ENCODE peak calls at places on chromosomes 16 and 17, in four cellular contexts. N is trophoblast cell, W is K562, U is fibroblast of lung. R is an unnamed sample.
A peak's percentile ranks its signal among the peaks of the same experiment; 100 is the strongest.

GRCh38 chr17:38879878-38880727 is 10.2 kb downstream of the LASP1 start:
- DNase-seq in N (no peak), W (peak; percentile 14), U (peak; percentile 86), R (peak; percentile 93)

GRCh38 chr17:28244446-28244845 is 74.6 kb upstream of the TMEM97 start:
- DNase-seq in N (no peak), W (no peak), U (no peak), R (no peak)

GRCh38 chr16:86882586-86883280 is 304.4 kb downstream of the FOXL1 start:
- DNase-seq in N (no peak), W (no peak), U (peak; percentile 73), R (no peak)

GRCh38 chr17:67246648-67247415 is 1.8 kb upstream of the HELZ start:
- DNase-seq in N (peak; percentile 92), W (peak; percentile 52), U (no peak), R (peak; percentile 94)

GRCh38 chr16:66434619-66435430 is 7.7 kb downstream of the BEAN1 start:
- DNase-seq in N (peak; percentile 59), W (no peak), U (no peak), R (peak; percentile 56)

GRCh38 chr16:2687531-2688308 is 5.4 kb downstream of the KCTD5 start:
- DNase-seq in N (no peak), W (peak; percentile 7), U (no peak), R (no peak)

GRCh38 chr16:3999890-4000325 is 116.3 kb downstream of the ADCY9 start:
- DNase-seq in N (no peak), W (no peak), U (peak; percentile 66), R (no peak)

GRCh38 chr16:58495861-58496331 is 4.0 kb upstream of the NDRG4 start:
- DNase-seq in N (no peak), W (no peak), U (no peak), R (no peak)

GRCh38 chr16:87740441-87740840 is 25.3 kb downstream of the KLHDC4 start:
- DNase-seq in N (no peak), W (no peak), U (peak; percentile 38), R (no peak)

GRCh38 chr17:79993390-79994221 is 42.1 kb downstream of the TBC1D16 start:
- DNase-seq in N (peak; percentile 49), W (no peak), U (peak; percentile 98), R (peak; percentile 87)

GRCh38 chr17:64357191-64357981 is 33.3 kb downstream of the PECAM1 start:
- DNase-seq in N (peak; percentile 17), W (no peak), U (peak; percentile 100), R (no peak)

GRCh38 chr16:16071631-16072244 is 122.3 kb downstream of the ABCC1 start:
- DNase-seq in N (no peak), W (no peak), U (peak; percentile 67), R (no peak)

GRCh38 chr17:77783991-77784820 is 174.3 kb upstream of the TNRC6C start:
- DNase-seq in N (no peak), W (no peak), U (no peak), R (no peak)

GRCh38 chr17:65039349-65039988 is 17.1 kb downstream of the GNA13 start:
- DNase-seq in N (peak; percentile 74), W (no peak), U (no peak), R (peak; percentile 87)

GRCh38 chr16:19245326-19245925 is 40.1 kb upstream of the CLEC19A start:
- DNase-seq in N (no peak), W (no peak), U (no peak), R (no peak)

DNA sequence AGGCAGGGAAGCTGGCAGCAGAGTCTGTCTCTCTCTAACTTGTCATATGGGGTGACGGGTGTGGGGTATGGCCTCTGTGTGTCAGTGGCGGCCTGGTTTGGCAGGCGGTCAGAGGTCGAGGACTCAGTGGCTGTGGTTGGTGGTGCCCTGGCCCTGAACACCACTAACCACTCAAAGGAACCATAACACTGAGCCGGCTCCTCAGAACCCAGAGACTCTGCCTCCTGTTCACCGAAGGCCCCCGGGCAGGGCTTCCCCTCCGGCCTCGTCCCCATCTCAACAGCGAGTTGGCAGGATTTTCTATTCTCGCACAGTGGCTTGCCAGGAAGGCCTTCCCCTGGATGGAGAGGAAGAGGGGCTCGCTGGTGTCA is 638 bp downstream of the P2RX1 start:
- DNase-seq in N (no peak), W (no peak), U (no peak), R (no peak)
- H2AFZ ChIP-seq in N (no peak overlapping the region), W (peak overlapping the region; percentile 18), U (no peak overlapping the region), R (no peak overlapping the region)

GRCh38 chr17:9234404-9234945 is 213.2 kb downstream of the NTN1 start:
- DNase-seq in N (no peak), W (no peak), U (no peak), R (no peak)
- H2AFZ ChIP-seq in N (no peak overlapping the region), W (no peak overlapping the region), U (no peak overlapping the region), R (no peak overlapping the region)

DNA sequence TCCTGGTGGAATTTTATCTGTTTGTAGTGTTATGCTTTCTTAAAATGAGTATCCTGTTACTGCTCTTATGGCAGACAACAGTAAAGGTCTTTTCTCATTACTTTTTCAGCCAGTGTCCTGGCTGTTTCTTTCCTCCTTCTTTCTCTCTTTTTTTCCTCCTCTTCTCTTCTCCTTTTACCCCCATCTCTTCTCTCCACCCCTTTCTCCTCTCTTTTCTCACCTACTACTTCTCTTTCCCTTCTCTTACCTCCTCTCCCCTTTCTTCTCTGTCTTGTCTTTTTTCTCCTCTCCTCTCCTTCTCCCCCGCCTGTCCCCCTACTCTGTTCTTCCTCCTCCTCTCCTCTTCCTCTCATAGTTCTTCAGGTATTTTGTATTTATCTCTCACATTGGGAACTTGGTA is 48.9 kb downstream of the CPD start:
- DNase-seq in N (no peak), W (no peak), U (no peak), R (no peak)
- H2AFZ ChIP-seq in N (no peak overlapping the region), W (no peak overlapping the region), U (no peak overlapping the region), R (no peak overlapping the region)

DNA sequence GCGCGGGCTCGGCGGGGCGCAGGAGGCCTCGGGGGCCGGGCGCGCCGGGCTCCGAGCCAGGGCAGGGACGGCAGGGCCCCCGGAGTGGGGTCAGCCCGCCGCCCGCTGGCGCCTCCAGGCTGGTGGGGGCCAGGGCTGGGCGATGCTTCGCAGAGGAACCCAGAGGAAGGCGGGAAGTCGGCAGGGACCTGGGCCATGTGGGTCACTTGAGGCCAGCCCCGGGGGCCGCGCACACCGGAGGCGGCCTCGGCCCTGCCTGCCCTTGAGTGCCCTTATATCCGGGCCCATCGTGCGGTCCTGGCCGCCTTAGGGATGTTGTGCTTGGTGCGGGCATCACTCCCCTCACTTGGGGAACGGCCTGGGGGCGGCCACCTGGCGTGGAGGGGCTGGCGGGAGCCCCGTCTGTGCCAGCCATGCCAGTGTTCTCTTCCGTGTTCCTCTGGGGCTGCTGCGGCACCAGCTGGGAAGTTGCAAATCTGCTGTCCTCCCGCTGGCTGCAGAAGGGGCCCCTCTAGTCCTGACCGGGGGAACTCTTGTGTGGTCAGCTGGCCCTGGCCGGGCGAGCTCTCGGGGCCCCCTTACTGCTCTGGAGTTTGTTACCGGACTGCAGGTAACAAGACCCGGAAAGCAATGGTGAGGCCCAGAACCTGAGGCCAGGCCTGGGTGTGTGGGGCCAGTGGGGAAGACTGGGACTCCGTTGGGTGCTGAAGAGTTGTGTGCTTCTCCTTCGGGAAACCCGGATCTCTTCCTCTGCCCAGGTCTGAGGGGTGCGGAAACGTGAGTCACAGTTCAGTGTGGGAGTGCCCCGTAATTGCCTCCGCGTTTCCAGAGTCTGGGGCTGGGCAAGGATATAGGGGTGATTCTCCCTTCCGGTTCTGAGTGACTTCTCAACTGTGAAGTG is 849 bp downstream of the CAPN15 start:
- DNase-seq in N (peak; percentile 54), W (peak; percentile 65), U (peak; percentile 56), R (peak; percentile 73)
- H2AFZ ChIP-seq in N (peak overlapping the region; percentile 37), W (no peak overlapping the region), U (no peak overlapping the region), R (no peak overlapping the region)

GRCh38 chr17:81400939-81401726 is 5.9 kb downstream of the BAHCC1 start:
- DNase-seq in N (no peak), W (no peak), U (peak; percentile 71), R (no peak)

GRCh38 chr17:81399481-81400153 is 4.4 kb downstream of the BAHCC1 start:
- DNase-seq in N (no peak), W (peak; percentile 70), U (no peak), R (no peak)

GRCh38 chr17:81401727-81402529 is 6.7 kb downstream of the BAHCC1 start:
- DNase-seq in N (no peak), W (peak; percentile 58), U (peak; percentile 51), R (no peak)

GRCh38 chr17:81398855-81399451 is 3.7 kb downstream of the BAHCC1 start:
- DNase-seq in N (no peak), W (no peak), U (peak; percentile 54), R (no peak)

DNA sequence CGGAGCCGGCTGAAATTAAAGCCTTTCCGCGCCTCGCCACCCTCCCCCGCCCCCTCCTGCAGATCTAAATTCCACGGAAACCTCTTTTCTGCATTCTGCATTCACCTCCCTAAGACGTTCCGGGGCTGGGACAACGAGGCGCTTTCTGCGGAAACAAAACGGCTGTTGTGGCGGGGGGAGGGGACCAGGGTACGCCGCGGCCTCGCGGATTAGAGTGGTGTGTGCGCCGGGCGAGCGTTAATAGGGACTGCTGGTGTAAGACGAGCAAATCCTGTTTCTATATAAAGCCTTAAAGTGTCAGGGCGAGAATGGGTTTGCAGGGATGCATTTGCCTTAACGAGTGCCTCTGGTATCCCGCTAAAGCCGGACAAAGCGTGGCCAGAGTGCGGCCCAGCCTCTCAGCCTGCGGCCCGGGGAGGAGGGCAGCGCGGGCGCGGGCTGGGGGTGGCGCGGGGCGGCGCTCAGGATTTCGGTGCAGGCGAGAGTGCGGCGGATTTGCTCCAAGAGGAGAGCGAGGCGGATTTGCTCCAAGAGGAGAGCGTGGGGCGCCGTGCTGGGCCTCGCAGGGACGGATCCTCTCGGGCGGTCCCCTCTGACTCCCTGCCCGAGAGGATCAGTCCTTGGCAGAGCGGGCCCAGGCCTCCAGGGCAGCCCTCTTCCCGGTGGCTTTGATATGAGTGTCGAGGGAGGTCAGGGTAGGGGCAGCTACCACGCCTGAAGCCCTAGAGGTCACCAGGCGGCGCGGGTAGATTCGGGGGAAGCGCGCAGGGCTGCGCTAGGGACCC is 5.1 kb downstream of the BAHCC1 start:
- DNase-seq in N (no peak), W (peak; percentile 59), U (peak; percentile 69), R (no peak)
- H2AFZ ChIP-seq in N (peak overlapping the region; percentile 50), W (peak overlapping the region; percentile 76), U (no peak overlapping the region), R (peak overlapping the region; percentile 79)

DNA sequence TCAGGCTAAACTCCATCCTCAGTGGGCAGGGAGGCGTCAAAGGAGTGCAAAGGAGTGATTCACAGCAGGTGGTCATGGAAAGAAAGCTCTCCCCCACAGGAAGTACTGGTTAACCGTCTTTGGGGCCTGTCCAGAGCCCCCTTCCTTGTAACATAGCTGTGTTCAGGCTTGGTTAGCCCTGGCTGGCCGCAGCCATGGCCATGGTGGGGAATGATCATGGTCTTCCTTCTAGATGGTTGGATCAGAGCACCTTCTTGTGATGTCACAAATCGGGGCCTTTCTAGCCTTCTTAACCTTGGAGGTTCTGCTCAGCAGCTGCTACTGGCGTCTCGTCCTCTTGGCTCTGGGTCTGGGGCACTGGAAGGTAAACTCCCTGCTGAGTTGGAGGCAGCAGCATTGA is 15.8 kb downstream of the NKD1 start:
- DNase-seq in N (no peak), W (no peak), U (no peak), R (no peak)
- H2AFZ ChIP-seq in N (no peak overlapping the region), W (no peak overlapping the region), U (no peak overlapping the region), R (no peak overlapping the region)

DNA sequence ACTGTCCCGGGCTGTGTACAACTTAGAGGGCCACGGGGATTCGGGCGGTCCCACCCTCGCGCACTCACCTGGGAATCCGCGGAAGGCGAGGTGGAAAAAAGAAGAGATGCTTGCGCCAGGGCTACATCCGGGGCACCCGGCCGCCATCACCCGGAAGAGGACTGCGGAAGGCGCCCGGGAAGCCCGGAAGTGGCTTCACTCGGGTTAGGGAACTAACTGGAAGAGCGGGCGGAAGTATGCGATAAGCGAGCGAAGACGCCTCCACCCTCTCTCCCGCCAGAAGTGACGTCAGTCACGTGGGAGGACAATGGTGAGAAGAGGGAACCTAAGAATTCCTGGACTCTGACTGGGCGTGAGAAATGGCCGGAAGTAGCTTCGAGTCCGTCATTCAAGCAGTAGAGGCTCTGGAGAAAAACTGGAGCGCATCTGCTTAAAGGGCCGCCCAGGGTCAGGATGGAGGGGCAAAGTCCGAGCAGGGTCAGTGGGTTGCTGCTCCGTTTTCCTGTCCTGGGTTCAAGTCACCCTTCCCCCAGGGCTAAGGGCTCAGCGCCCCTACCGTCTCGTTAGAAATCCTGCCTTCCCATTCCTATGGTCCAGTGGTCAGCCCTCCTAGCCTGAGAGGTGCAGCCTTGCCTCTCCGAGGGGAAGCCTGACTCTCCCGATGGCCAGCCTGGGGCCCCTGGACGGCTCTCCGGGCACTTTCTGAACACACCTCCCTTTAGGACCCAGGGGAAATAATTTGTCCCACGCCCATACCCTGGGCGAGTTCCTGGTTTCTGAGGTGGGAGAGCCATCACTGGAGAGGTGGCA is at the start of gene CD2BP2:
- DNase-seq in N (peak; percentile 100), W (peak; percentile 94), U (peak; percentile 100), R (peak; percentile 97)
- H2AFZ ChIP-seq in N (peak within 1 kb of the TSS; percentile 58), W (peak within 1 kb of the TSS; percentile 96), U (peak within 1 kb of the TSS; percentile 72), R (peak within 1 kb of the TSS; percentile 91)